ENCODE peak calls at places on chromosomes 12 and 14, in seven cellular contexts. X is right lobe of liver; F is CD8-positive, alpha-beta T cell; D is activated naive CD8-positive, alpha-beta T cell treated with anti-CD3 and anti-CD28 coated beads, Interleukin-2, amount 50 U/mL, for 16 hours; V is cerebellar cortex; O is AG10803; R is amygdala. G is an unnamed sample.

GRCh38 chr12:132030367-132031038 is 80.8 kb downstream of the EP400 start:
- DNase-seq in X (no peak), F (no peak), D (no peak), V (peak), O (peak), R (no peak), G (no peak)

GRCh38 chr12:97609957-97610356 is 147.4 kb downstream of the RMST start:
- DNase-seq in X (no peak), F (no peak), D (no peak), V (no peak), O (no peak), R (no peak), G (no peak)

GRCh38 chr14:89507926-89508460 is 91.0 kb upstream of the FOXN3 start:
- DNase-seq in X (no peak), F (no peak), D (no peak), V (no peak), O (peak), R (no peak), G (no peak)

GRCh38 chr12:19757317-19757877 is 318.1 kb downstream of the AEBP2 start:
- DNase-seq in X (no peak), F (no peak), D (no peak), V (peak), O (peak), R (no peak), G (peak)

GRCh38 chr12:102172436-102172835 is 25.2 kb downstream of the PMCH start:
- DNase-seq in X (no peak), F (no peak), D (no peak), V (no peak), O (peak), R (no peak), G (no peak)

GRCh38 chr12:1022032-1022970 is 31.3 kb downstream of the ERC1 start:
- DNase-seq in X (no peak), F (no peak), D (no peak), V (no peak), O (no peak), R (no peak), G (no peak)

GRCh38 chr14:92696356-92696755 is 52.1 kb downstream of the LGMN start:
- DNase-seq in X (no peak), F (no peak), D (no peak), V (no peak), O (no peak), R (no peak), G (no peak)

GRCh38 chr14:94213021-94213420 is 38.9 kb downstream of the PPP4R4 start:
- DNase-seq in X (no peak), F (no peak), D (no peak), V (no peak), O (peak), R (no peak), G (no peak)

GRCh38 chr12:6925543-6926279 is 2.0 kb upstream of the ATN1 start:
- DNase-seq in X (peak), F (no peak), D (no peak), V (peak), O (peak), R (no peak), G (no peak)

GRCh38 chr14:24701031-24701430 is 67.0 kb upstream of the GZMB start:
- DNase-seq in X (no peak), F (no peak), D (no peak), V (no peak), O (no peak), R (no peak), G (no peak)

GRCh38 chr14:105039458-105040205 is 18.7 kb upstream of the CDCA4 start:
- DNase-seq in X (no peak), F (no peak), D (no peak), V (no peak), O (no peak), R (no peak), G (no peak)

GRCh38 chr12:6200266-6201198 is at the start of gene CD9:
- DNase-seq in X (peak), F (peak), D (no peak), V (peak), O (no peak), R (no peak), G (no peak)

GRCh38 chr12:82876075-82876474 is 189.4 kb downstream of the TMTC2 start:
- DNase-seq in X (no peak), F (no peak), D (no peak), V (no peak), O (no peak), R (no peak), G (no peak)

GRCh38 chr12:9646794-9647622 is 22.5 kb upstream of the CLEC2D start:
- DNase-seq in X (no peak), F (no peak), D (no peak), V (peak), O (peak), R (no peak), G (peak)

GRCh38 chr12:104596128-104596799 is 139.5 kb downstream of the CHST11 start:
- DNase-seq in X (no peak), F (no peak), D (no peak), V (peak), O (peak), R (no peak), G (no peak)

GRCh38 chr12:118544569-118544968 is 168.2 kb downstream of the SUDS3 start:
- DNase-seq in X (no peak), F (no peak), D (no peak), V (no peak), O (peak), R (no peak), G (no peak)

GRCh38 chr12:86914716-86915115 is 658.5 kb upstream of the MGAT4C start:
- DNase-seq in X (no peak), F (no peak), D (no peak), V (peak), O (peak), R (no peak), G (no peak)

GRCh38 chr14:35215110-35215872 is 76.9 kb upstream of the PSMA6 start:
- DNase-seq in X (no peak), F (no peak), D (no peak), V (peak), O (peak), R (no peak), G (no peak)

GRCh38 chr12:633731-634130 is 29.5 kb downstream of the NINJ2 start:
- DNase-seq in X (no peak), F (no peak), D (no peak), V (no peak), O (no peak), R (no peak), G (no peak)

GRCh38 chr14:65824285-65824977 is 411.9 kb downstream of the FUT8 start:
- DNase-seq in X (no peak), F (peak), D (peak), V (peak), O (peak), R (no peak), G (peak)

GRCh38 chr12:113659015-113659414 is 187.3 kb upstream of the LHX5 start:
- DNase-seq in X (no peak), F (no peak), D (no peak), V (no peak), O (no peak), R (no peak), G (no peak)

GRCh38 chr12:44848771-44849085 is 27.4 kb downstream of the NELL2 start:
- DNase-seq in X (no peak), F (no peak), D (no peak), V (no peak), O (no peak), R (no peak), G (peak)

GRCh38 chr12:7459973-7460372 is 16.0 kb upstream of the CD163L1 start:
- DNase-seq in X (no peak), F (no peak), D (no peak), V (no peak), O (no peak), R (no peak), G (no peak)

GRCh38 chr14:63713765-63714164 is 14.1 kb downstream of the SGPP1 start:
- DNase-seq in X (no peak), F (no peak), D (no peak), V (no peak), O (peak), R (no peak), G (no peak)

GRCh38 chr12:51862947-51863346 is 14.4 kb upstream of the FIGNL2 start:
- DNase-seq in X (no peak), F (no peak), D (no peak), V (peak), O (no peak), R (no peak), G (no peak)

GRCh38 chr12:70469221-70469820 is 103.2 kb downstream of the KCNMB4 start:
- DNase-seq in X (no peak), F (no peak), D (no peak), V (no peak), O (no peak), R (no peak), G (no peak)

GRCh38 chr12:64608901-64609542 is 1.3 kb upstream of the RASSF3 start:
- DNase-seq in X (peak), F (no peak), D (no peak), V (peak), O (peak), R (no peak), G (peak)

GRCh38 chr12:76268267-76268666 is 79.9 kb downstream of the BBS10 start:
- DNase-seq in X (no peak), F (no peak), D (no peak), V (no peak), O (no peak), R (no peak), G (no peak)

GRCh38 chr12:84874125-84874824 is 38.3 kb downstream of the SLC6A15 start:
- DNase-seq in X (no peak), F (no peak), D (no peak), V (peak), O (peak), R (no peak), G (peak)

GRCh38 chr12:110705309-110705708 is 16.4 kb upstream of the HVCN1 start:
- DNase-seq in X (no peak), F (no peak), D (no peak), V (no peak), O (no peak), R (no peak), G (no peak)

GRCh38 chr14:104098272-104099095 is 13.0 kb downstream of the ASPG start:
- DNase-seq in X (no peak), F (no peak), D (no peak), V (no peak), O (no peak), R (no peak), G (no peak)

GRCh38 chr12:30797689-30798088 is 42.9 kb upstream of the CAPRIN2 start:
- DNase-seq in X (no peak), F (no peak), D (no peak), V (no peak), O (no peak), R (no peak), G (no peak)

GRCh38 chr14:49114161-49114893 is 471.9 kb downstream of the RPS29 start:
- DNase-seq in X (no peak), F (no peak), D (no peak), V (peak), O (no peak), R (no peak), G (no peak)

GRCh38 chr12:132164426-132164825 is 20.2 kb downstream of the NOC4L start:
- DNase-seq in X (no peak), F (no peak), D (no peak), V (no peak), O (no peak), R (no peak), G (no peak)

GRCh38 chr12:19489168-19489567 is 49.9 kb downstream of the AEBP2 start:
- DNase-seq in X (no peak), F (no peak), D (no peak), V (no peak), O (no peak), R (no peak), G (no peak)

G was measured in immature natural killer cell.